ENCODE peak calls at places on chromosome X, in four cellular contexts. S is WTC11, L is HepG2, A is K562. M is an unnamed sample.

GRCh38 chrX:134764202-134764785 is 106.0 kb upstream of the PLAC1 start:
- DNase-seq in L (peak), S (no peak), A (peak), M (peak)

GRCh38 chrX:19686876-19687275 is 171.6 kb upstream of the MAP3K15 start:
- DNase-seq in A (no peak), L (no peak), S (no peak), M (no peak)

GRCh38 chrX:39681885-39682284 is 415.9 kb downstream of the BCOR start:
- DNase-seq in A (no peak), L (no peak), S (no peak), M (no peak)

GRCh38 chrX:105117621-105118020 is 102.9 kb downstream of the TEX13A start:
- DNase-seq in A (no peak), L (no peak), S (no peak), M (no peak)

GRCh38 chrX:95505721-95506120 is 1178.9 kb upstream of the DIAPH2 start:
- DNase-seq in L (no peak), A (no peak), S (no peak), M (no peak)

GRCh38 chrX:40154853-40155616 is 57.3 kb upstream of the BCOR start:
- DNase-seq in A (peak), L (peak), S (peak), M (no peak)

GRCh38 chrX:15143050-15143824 is 126.6 kb downstream of the ASB9 start:
- DNase-seq in L (peak), S (peak), A (peak), M (peak)

GRCh38 chrX:56987741-56988140 is 7.6 kb downstream of the SPIN3 start:
- DNase-seq in S (no peak), A (no peak), L (no peak), M (no peak)

GRCh38 chrX:2446815-2447214 is 54.0 kb downstream of the DHRSX start:
- DNase-seq in S (no peak), L (no peak), A (no peak), M (no peak)

GRCh38 chrX:44203791-44204190 is 139.7 kb downstream of the EFHC2 start:
- DNase-seq in S (no peak), A (no peak), L (peak), M (no peak)

GRCh38 chrX:1488141-1488540 is 35.4 kb upstream of the ASMTL start:
- DNase-seq in S (no peak), A (no peak), L (no peak), M (no peak)

GRCh38 chrX:136259543-136259942 is 8.3 kb upstream of the MAP7D3 start:
- DNase-seq in L (no peak), A (no peak), S (no peak), M (no peak)

GRCh38 chrX:66408507-66408906 is 230.4 kb downstream of the EDA2R start:
- DNase-seq in A (peak), L (no peak), S (no peak), M (no peak)

GRCh38 chrX:78517124-78517523 is 142.0 kb downstream of the RTL3 start:
- DNase-seq in L (no peak), S (no peak), A (no peak), M (no peak)

GRCh38 chrX:107154787-107155620 is 36.4 kb upstream of the RBM41 start:
- DNase-seq in L (peak), S (no peak), A (peak), M (no peak)

GRCh38 chrX:6732101-6732500 is 197.2 kb upstream of the VCX3A start:
- DNase-seq in A (no peak), L (no peak), S (no peak), M (no peak)

GRCh38 chrX:144730486-144730885 is 516.8 kb upstream of the SPANXN1 start:
- DNase-seq in S (no peak), A (no peak), L (no peak), M (no peak)

GRCh38 chrX:44088755-44089154 is 115.6 kb upstream of the NDP start:
- DNase-seq in S (no peak), A (no peak), L (no peak), M (no peak)

GRCh38 chrX:25295466-25295865 is 279.7 kb upstream of the ARX start:
- DNase-seq in A (no peak), S (no peak), L (no peak), M (no peak)

GRCh38 chrX:68934421-68934820 is 105.6 kb downstream of the EFNB1 start:
- DNase-seq in S (no peak), L (no peak), A (no peak), M (no peak)

GRCh38 chrX:78886550-78886949 is 58.6 kb upstream of the P2RY10 start:
- DNase-seq in S (no peak), A (no peak), L (no peak), M (peak)

GRCh38 chrX:101685923-101686322 is 26.3 kb upstream of the ARMCX2 start:
- DNase-seq in S (no peak), L (no peak), A (no peak), M (no peak)

GRCh38 chrX:155718964-155719586 is 106.3 kb upstream of the TMLHE start:
- DNase-seq in A (no peak), L (no peak), S (no peak), M (no peak)

GRCh38 chrX:110847334-110847733 is 51.7 kb upstream of the CHRDL1 start:
- DNase-seq in L (peak), S (no peak), A (peak), M (peak)

GRCh38 chrX:3504916-3505315 is 158.5 kb upstream of the MXRA5 start:
- DNase-seq in L (no peak), S (no peak), A (no peak), M (no peak)

GRCh38 chrX:53039239-53039638 is 9.3 kb upstream of the GPR173 start:
- DNase-seq in S (no peak), L (no peak), A (peak), M (no peak)

GRCh38 chrX:97858592-97858991 is 974.9 kb downstream of the RPA4 start:
- DNase-seq in S (no peak), L (no peak), A (no peak), M (no peak)

GRCh38 chrX:22360129-22360528 is 87.4 kb downstream of the CBLL2 start:
- DNase-seq in A (no peak), L (no peak), S (no peak), M (no peak)

GRCh38 chrX:133523094-133523493 is 107.8 kb upstream of the GPC4 start:
- DNase-seq in S (no peak), A (no peak), L (no peak), M (no peak)

GRCh38 chrX:53974529-53974928 is 69.7 kb downstream of the PHF8 start:
- DNase-seq in A (no peak), L (no peak), S (no peak), M (no peak)

GRCh38 chrX:105502336-105502735 is 281.8 kb upstream of the TEX13A start:
- DNase-seq in L (no peak), S (no peak), A (no peak), M (no peak)

GRCh38 chrX:41302293-41302868 is 31.6 kb upstream of the DDX3X start:
- DNase-seq in L (no peak), A (peak), S (no peak), M (no peak)

GRCh38 chrX:103716967-103717366 is 6.3 kb downstream of the TMEM31 start:
- DNase-seq in L (no peak), S (no peak), A (no peak), M (no peak)

GRCh38 chrX:136639506-136640176 is 8.3 kb upstream of the CD40LG start:
- DNase-seq in S (no peak), L (no peak), A (no peak), M (no peak)

GRCh38 chrX:19188566-19188965 is 66.3 kb upstream of the ADGRG2 start:
- DNase-seq in A (no peak), L (no peak), S (no peak), M (no peak)

GRCh38 chrX:71181558-71181909 is 36.9 kb downstream of the NLGN3 start:
- DNase-seq in L (no peak), S (no peak), A (peak), M (no peak)

GRCh38 chrX:51837451-51837850 is 56.0 kb upstream of the MAGED1 start:
- DNase-seq in S (no peak), A (no peak), L (no peak), M (no peak)

GRCh38 chrX:51836823-51837222 is 56.6 kb upstream of the MAGED1 start:
- DNase-seq in L (no peak), S (no peak), A (no peak), M (no peak)

GRCh38 chrX:51834076-51834475 is 59.3 kb upstream of the MAGED1 start:
- DNase-seq in L (no peak), A (peak), S (no peak), M (no peak)

GRCh38 chrX:51837926-51838325 is 55.5 kb upstream of the MAGED1 start:
- DNase-seq in L (no peak), S (no peak), A (no peak), M (peak)
- TF ChIP-seq ELF4 in L (no peak), S (no peak), A (no peak), M (no peak)

GRCh38 chrX:48966796-48967579 is 4.7 kb downstream of the KCND1 start:
- DNase-seq in S (no peak), L (no peak), A (no peak), M (no peak)
- TF ChIP-seq ELF4 in S (no peak), L (no peak), A (no peak), M (no peak)

DNA sequence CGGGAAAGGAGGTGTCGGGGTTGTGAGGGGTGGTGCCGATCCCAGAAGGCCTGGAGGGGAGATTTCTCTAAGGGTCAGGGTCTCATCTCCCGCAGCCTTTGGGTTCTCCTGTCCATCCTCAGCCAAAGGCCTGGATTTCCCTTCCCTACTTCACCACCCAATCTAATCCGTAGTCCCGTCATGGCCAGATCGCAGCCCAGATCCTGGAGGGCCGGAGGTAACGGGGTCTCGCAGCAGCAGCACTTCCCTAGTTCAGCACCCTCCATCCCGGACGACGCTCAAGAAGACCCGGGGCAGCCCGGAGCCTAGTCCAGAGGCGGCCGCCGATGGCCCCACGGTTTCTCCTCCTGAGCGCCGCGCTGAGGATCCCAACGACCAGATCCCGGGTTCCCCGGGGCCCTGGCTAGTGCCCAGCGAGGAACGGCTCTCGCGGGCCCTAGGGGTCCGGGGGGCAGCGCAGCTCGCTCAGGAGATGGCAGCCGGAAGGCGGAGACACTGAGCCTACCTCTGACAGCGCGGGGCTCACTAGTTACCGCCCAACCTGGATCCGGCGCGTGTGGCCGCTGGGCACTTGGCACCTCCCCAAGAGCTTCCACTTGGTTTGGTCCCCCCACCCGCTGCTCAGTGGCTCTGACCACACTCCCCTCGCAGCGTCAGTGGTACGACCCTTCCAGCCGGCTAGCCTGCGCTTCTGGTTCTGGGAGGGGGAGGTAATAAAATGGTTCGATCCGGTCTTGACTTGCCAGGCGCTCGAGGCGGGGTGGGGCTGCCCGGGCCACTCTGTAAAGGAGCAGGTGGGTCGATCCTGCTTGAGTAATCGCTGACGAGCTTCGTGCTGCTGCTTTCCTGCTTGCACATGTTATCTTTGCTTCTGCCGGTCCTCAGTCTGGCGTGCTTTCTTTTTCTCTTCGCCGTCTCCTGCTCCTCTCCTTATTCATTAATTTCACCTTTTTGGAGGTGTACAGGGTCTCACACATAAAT is 3.6 kb downstream of the MAGIX start:
- DNase-seq in S (peak), L (no peak), A (peak), M (peak)
- TF ChIP-seq ELF4 in S (no peak), L (no peak), A (no peak), M (no peak)

GRCh38 chrX:13646154-13646549 is 6.8 kb upstream of the TCEANC start:
- DNase-seq in A (peak), L (peak), S (peak), M (peak)
- TF ChIP-seq ELF4 in A (no peak), L (no peak), S (no peak), M (no peak)

GRCh38 chrX:131675596-131676194 is 131.8 kb downstream of the OR13H1 start:
- DNase-seq in S (no peak), A (peak), L (peak), M (peak)

DNA sequence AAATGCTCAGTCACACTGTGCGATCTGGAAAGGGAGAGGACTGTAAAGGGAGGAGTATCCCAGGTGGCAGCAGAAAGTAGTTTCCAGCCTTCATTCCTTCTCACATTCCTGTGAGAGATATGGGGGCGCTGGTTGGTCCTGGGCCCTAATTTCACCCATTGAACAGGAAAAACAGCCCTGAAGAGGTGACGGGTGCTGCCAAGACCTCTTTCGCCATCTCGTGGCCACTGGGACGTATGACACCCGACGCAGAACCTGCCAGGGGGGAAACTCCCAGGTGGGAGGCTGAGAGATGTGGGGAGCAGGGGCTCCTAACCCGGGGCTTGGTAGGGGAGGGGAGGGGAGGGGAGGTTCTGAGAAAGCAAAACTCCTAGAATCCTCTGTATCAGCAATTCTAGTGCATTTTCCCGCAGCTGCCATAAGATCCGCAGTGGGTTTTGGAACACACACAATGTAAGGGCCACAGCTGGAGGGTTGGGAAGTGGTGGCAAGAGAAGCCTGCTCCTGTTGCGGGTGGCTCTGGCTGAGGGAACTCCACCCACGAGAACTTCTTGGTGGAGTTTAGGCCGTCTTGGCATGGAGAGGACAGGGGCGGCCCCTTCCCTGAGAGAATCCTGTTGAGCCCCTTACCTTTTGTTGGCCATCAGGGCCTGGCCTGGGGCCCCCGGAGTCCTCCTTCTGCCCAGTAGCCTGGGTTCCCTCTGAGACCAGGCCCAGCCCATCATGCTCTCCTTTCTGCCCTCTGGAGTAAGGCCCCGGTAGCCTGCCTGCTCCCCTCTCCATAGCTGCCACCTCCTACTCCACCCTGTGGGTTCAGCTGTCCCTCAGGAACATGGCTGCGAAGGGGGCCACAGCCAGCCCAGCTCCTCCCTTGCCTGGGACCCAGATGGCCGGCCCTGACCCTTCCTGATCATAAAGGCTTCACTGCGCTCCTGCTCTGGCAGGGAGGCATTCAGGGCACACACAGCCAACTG is 134.1 kb downstream of the OR13H1 start:
- DNase-seq in S (peak), L (peak), A (peak), M (peak)
- TF ChIP-seq ELF4 in S (no peak), L (no peak), A (no peak), M (no peak)

GRCh38 chrX:24019448-24019847 is 7.5 kb downstream of the KLHL15 start:
- DNase-seq in S (no peak), A (no peak), L (no peak), M (no peak)
- TF ChIP-seq ELF4 in S (no peak), A (no peak), L (no peak), M (no peak)

GRCh38 chrX:115968436-115969252 is 201.9 kb upstream of the AGTR2 start:
- DNase-seq in S (peak), A (no peak), L (no peak), M (peak)
- TF ChIP-seq ELF4 in S (no peak), A (no peak), L (no peak), M (no peak)

DNA sequence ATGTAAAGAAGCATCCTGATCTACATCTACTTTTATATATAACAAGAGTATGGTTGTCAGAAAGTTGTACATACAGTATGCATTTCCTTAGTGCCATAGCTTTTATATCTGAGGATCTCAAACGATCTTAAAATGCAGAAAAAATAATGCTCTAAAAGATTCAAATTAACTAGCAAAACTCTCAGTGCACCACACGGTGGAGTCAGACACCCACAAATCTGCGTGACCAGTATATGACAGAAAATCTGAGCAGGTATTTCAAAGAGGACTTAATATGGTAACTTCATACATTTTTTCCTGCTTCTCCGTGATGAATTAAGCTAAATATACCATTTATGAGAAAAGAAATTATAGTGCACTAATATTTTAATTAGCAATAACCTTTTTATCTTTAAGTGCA is 803.0 kb downstream of the DMD start:
- DNase-seq in L (no peak), A (peak), S (no peak), M (no peak)
- TF ChIP-seq ELF4 in L (no peak), A (no peak), S (no peak), M (no peak)

GRCh38 chrX:148681605-148682004 is 181.2 kb downstream of the AFF2 start:
- DNase-seq in S (no peak), A (no peak), L (no peak), M (no peak)

DNA sequence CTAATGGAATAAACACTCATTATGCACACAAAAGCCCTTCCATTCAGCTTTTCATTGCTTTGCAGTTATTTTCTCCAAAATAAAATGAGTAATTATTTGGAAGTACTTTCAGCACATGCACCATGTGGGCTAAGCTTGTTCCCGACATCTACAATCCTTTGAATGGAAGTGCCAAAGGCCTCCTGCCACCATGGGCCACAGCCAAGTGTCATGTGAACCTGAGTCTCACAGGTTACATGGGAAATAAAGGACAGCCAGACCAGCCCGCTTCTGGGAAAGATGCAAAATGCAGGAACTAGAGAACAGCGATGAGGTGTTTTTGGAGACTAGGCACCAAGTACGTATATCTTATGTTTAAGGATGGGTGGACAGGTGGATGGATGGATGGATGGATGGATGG is 181.8 kb downstream of the AFF2 start:
- DNase-seq in A (no peak), S (no peak), L (no peak), M (no peak)
- TF ChIP-seq ELF4 in A (no peak), S (no peak), L (no peak), M (no peak)

GRCh38 chrX:16771483-16772398 is 14.5 kb upstream of the TXLNG start:
- DNase-seq in S (peak), A (peak), L (peak), M (peak)
- TF ChIP-seq ELF4 in S (no peak), A (peak), L (no peak), M (peak)